ENCODE peak calls at places on chromosome 10, in eight cellular contexts. L is head of caudate nucleus, Z is GM10248, F is GM06990, R is HT1080, C is mucosa of gallbladder, A is amniotic epithelial cell, I is colonic mucosa. K is an unnamed sample.

GRCh38 chr10:71656220-71656619 is 63.4 kb downstream of the C10orf105 start:
- DNase-seq in A (no peak), I (no peak), Z (no peak), L (no peak), F (no peak), R (no peak), C (no peak), K (no peak)

GRCh38 chr10:91766676-91767075 is 31.6 kb upstream of the TNKS2 start:
- DNase-seq in L (no peak), R (no peak), C (no peak), Z (no peak), F (no peak), A (no peak), I (no peak), K (no peak)

GRCh38 chr10:44937201-44938005 is 22.2 kb upstream of the RASSF4 start:
- DNase-seq in L (no peak), C (no peak), F (no peak), I (no peak), Z (no peak), R (no peak), A (peak; percentile 63), K (no peak)

GRCh38 chr10:1754506-1755177 is 17.3 kb upstream of the ADARB2 start:
- DNase-seq in A (no peak), L (peak; percentile 89), R (peak; percentile 10), I (no peak), F (no peak), Z (no peak), C (no peak), K (no peak)

GRCh38 chr10:84214612-84215235 is 10.6 kb downstream of the LRIT2 start:
- DNase-seq in F (no peak), Z (peak; percentile 68), I (peak; percentile 54), A (no peak), R (no peak), C (no peak), L (peak; percentile 76), K (peak; percentile 26)

GRCh38 chr10:24952146-24952700 is at the start of gene PRTFDC1:
- DNase-seq in A (peak; percentile 16), F (peak; percentile 59), L (peak; percentile 91), R (no peak), C (peak; percentile 19), Z (peak; percentile 49), I (peak; percentile 69), K (no peak)

GRCh38 chr10:62842983-62843382 is 26.8 kb upstream of the EGR2 start:
- DNase-seq in A (no peak), R (no peak), Z (no peak), C (no peak), L (no peak), F (no peak), I (no peak), K (no peak)

GRCh38 chr10:43226851-43227845 is 39.7 kb downstream of the RASGEF1A start:
- DNase-seq in Z (no peak), I (peak; percentile 11), R (no peak), F (no peak), L (no peak), C (no peak), A (no peak), K (no peak)

GRCh38 chr10:104650072-104650471 is 9.0 kb downstream of the SORCS3 start:
- DNase-seq in C (no peak), L (no peak), Z (no peak), I (no peak), A (no peak), R (peak; percentile 10), F (no peak), K (no peak)

GRCh38 chr10:97682042-97682441 is 5.0 kb downstream of the AVPI1 start:
- DNase-seq in R (no peak), L (no peak), F (no peak), C (no peak), A (no peak), I (peak; percentile 56), Z (no peak), K (no peak)

GRCh38 chr10:53071505-53072125 is 299.0 kb upstream of the MBL2 start:
- DNase-seq in R (no peak), C (peak; percentile 38), Z (no peak), L (no peak), F (no peak), A (no peak), I (peak; percentile 52), K (no peak)

GRCh38 chr10:17418249-17418648 is 36.1 kb downstream of the ST8SIA6 start:
- DNase-seq in I (no peak), R (no peak), A (no peak), F (no peak), Z (no peak), L (no peak), C (no peak), K (no peak)

GRCh38 chr10:127889605-127890195 is 3.0 kb downstream of the CLRN3 start:
- DNase-seq in R (peak; percentile 69), L (peak; percentile 39), Z (no peak), F (no peak), A (peak; percentile 77), C (peak; percentile 9), I (peak; percentile 34), K (peak; percentile 49)

GRCh38 chr10:102814456-102814871 is 22.7 kb downstream of the CYP17A1 start:
- DNase-seq in R (no peak), C (peak; percentile 27), F (no peak), Z (no peak), L (no peak), A (no peak), I (no peak), K (no peak)

GRCh38 chr10:10295537-10295936 is 722.1 kb upstream of the CELF2 start:
- DNase-seq in A (no peak), L (no peak), R (no peak), C (no peak), F (no peak), Z (no peak), I (no peak), K (no peak)

GRCh38 chr10:113712755-113713154 is 33.0 kb downstream of the CASP7 start:
- DNase-seq in L (no peak), F (no peak), I (no peak), Z (no peak), C (no peak), R (no peak), A (no peak), K (no peak)

GRCh38 chr10:79181227-79181626 is 112.5 kb downstream of the ZMIZ1 start:
- DNase-seq in Z (no peak), R (no peak), L (no peak), F (no peak), C (no peak), I (no peak), A (no peak), K (no peak)

GRCh38 chr10:100999742-101000601 is at the start of gene LZTS2:
- DNase-seq in C (no peak), A (peak; percentile 17), R (peak; percentile 24), F (no peak), Z (no peak), I (no peak), L (peak; percentile 74), K (peak; percentile 35)

GRCh38 chr10:15504101-15504840 is 133.2 kb upstream of the FAM171A1 start:
- DNase-seq in Z (peak; percentile 17), A (peak; percentile 5), I (no peak), L (no peak), C (no peak), R (no peak), F (no peak), K (no peak)

GRCh38 chr10:69914373-69915268 is 112.9 kb downstream of the COL13A1 start:
- DNase-seq in A (peak; percentile 35), R (peak; percentile 54), C (peak; percentile 61), L (peak; percentile 90), Z (peak; percentile 79), I (peak; percentile 77), F (peak; percentile 28), K (peak; percentile 31)

GRCh38 chr10:35136263-35136815 is 9.7 kb downstream of the CREM start:
- DNase-seq in I (no peak), L (no peak), R (no peak), Z (peak; percentile 34), F (no peak), A (no peak), C (no peak), K (no peak)

GRCh38 chr10:124287071-124287685 is 131.5 kb downstream of the OAT start:
- DNase-seq in I (no peak), Z (no peak), F (no peak), A (no peak), C (no peak), L (no peak), R (no peak), K (no peak)

GRCh38 chr10:62133618-62134017 is 135.0 kb downstream of the RTKN2 start:
- DNase-seq in F (peak; percentile 51), Z (peak; percentile 16), L (no peak), A (no peak), R (no peak), I (no peak), C (no peak), K (no peak)